ENCODE peak calls at places on chromosomes 4 and X, in five cellular contexts. U is endothelial cell of umbilical vein, Q is K562, V is IMR-90, R is gastrocnemius medialis. Z is an unnamed sample. For H3K4me1, the result is how much of the 10 kb centered on the place peaks cover.

GRCh38 chr4:21949073-21949457 is 493 bp upstream of the KCNIP4 start:
- DNase-seq in V (no peak), U (no peak), Q (no peak), R (no peak), Z (no peak)

GRCh38 chr4:39048291-39048690 is 13.7 kb upstream of the KLHL5 start:
- DNase-seq in Q (no peak), U (peak), V (peak), R (no peak), Z (no peak)

GRCh38 chrX:93874554-93874953 is 200.5 kb downstream of the FAM133A start:
- DNase-seq in U (no peak), V (no peak), R (no peak), Q (peak), Z (no peak)

GRCh38 chrX:70134116-70134477 is 850 bp downstream of the IGBP1 start:
- DNase-seq in U (no peak), V (peak), R (no peak), Q (peak), Z (no peak)

GRCh38 chr4:25182941-25183340 is 22.7 kb upstream of the SEPSECS start:
- DNase-seq in V (no peak), Q (no peak), U (no peak), R (no peak), Z (no peak)

GRCh38 chrX:114450911-114451310 is 133.0 kb upstream of the HTR2C start:
- DNase-seq in U (no peak), R (no peak), Q (no peak), V (no peak), Z (no peak)

GRCh38 chrX:17860811-17861495 is at the start of gene RAI2:
- DNase-seq in U (no peak), V (no peak), Q (peak), R (no peak), Z (no peak)

GRCh38 chr4:165355900-165356300 is 22.9 kb upstream of the CPE start:
- DNase-seq in V (peak), R (no peak), Q (peak), U (peak), Z (no peak)

GRCh38 chr4:101987623-101988243 is 197.2 kb downstream of the BANK1 start:
- DNase-seq in V (no peak), Q (no peak), U (no peak), R (no peak), Z (no peak)

GRCh38 chr4:123503698-123504389 is 107.2 kb downstream of the SPRY1 start:
- DNase-seq in Q (no peak), V (no peak), U (no peak), R (no peak), Z (no peak)

DNA sequence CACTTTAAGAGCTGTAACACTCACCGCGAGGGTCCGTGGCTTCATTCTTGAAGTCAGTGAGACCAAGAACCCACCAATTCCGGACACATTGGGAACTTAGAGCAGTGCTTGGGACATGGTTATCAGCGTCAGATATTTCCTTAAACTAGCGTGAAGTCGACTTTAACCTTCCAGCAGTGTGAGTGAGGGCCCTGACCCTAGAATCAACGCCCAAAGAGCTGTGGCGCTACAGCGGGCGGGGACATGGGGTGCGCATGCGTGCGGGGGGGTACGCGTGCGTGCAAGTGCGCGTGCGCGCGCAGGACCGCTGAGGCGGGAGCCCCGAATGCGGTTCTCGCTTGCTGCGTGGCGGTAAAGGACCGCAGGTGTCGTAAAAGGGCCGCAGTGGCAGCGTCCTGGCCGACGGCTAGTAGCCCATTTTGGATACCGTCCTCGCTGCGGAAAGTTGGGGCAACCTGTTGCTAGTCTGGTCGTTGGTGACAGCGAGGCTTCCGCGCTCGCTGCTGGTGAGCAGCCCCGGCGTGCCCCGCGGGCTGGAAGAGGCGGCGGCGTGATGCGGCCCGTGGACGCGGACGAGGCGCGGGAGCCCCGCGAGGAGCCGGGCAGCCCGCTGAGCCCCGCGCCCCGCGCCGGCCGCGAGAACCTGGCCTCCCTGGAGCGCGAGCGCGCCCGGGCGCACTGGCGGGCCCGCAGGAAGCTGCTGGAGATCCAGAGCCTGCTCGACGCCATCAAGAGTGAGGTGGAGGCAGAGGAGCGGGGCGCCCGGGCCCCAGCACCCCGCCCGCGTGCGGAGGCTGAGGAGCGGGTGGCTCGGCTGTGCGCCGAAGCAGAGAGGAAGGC is 19.8 kb upstream of the S100P start:
- DNase-seq in V (peak), R (peak), U (peak), Q (peak), Z (peak)
- TF ChIP-seq POLR2A in V (no peak), R (peak), U (peak), Q (peak), Z (no peak)

GRCh38 chr4:145503486-145504072 is 21.9 kb downstream of the SMAD1 start:
- DNase-seq in U (peak), V (no peak), R (no peak), Q (no peak), Z (no peak)
- H3K4me1 ChIP-seq in U (half or more), V (under half), R (half or more), Q (under half), Z (under half)

GRCh38 chr4:963276-964225 is 9.8 kb downstream of the DGKQ start:
- DNase-seq in Q (no peak), U (no peak), R (no peak), V (no peak), Z (no peak)
- H3K27ac ChIP-seq in Q (no peak), U (no peak), R (no peak), V (no peak), Z (no peak)

GRCh38 chrX:12955882-12956703 is 18.8 kb upstream of the TMSB4X start:
- DNase-seq in U (peak), Q (peak), V (peak), R (peak), Z (no peak)
- TF ChIP-seq POLR2A in U (no peak), Q (peak), V (no peak), R (no peak), Z (no peak)

GRCh38 chr4:118910221-118910620 is 21.6 kb downstream of the SYNPO2 start:
- DNase-seq in Q (no peak), R (no peak), U (no peak), V (peak), Z (no peak)
- H3K4me1 ChIP-seq in Q (under half), R (under half), U (under half), V (under half), Z (under half)

GRCh38 chr4:142345909-142346308 is 500.2 kb downstream of the INPP4B start:
- DNase-seq in U (no peak), Q (no peak), R (no peak), V (no peak), Z (no peak)

GRCh38 chr4:142347241-142347640 is 498.9 kb downstream of the INPP4B start:
- DNase-seq in Q (no peak), R (no peak), V (peak), U (no peak), Z (no peak)

GRCh38 chr4:142350886-142351285 is 495.2 kb downstream of the INPP4B start:
- DNase-seq in R (peak), V (peak), U (peak), Q (no peak), Z (no peak)

GRCh38 chr4:142351958-142352357 is 494.1 kb downstream of the INPP4B start:
- DNase-seq in R (no peak), V (no peak), Q (no peak), U (peak), Z (no peak)

GRCh38 chr4:142348489-142349076 is 497.5 kb downstream of the INPP4B start:
- DNase-seq in U (no peak), Q (no peak), V (no peak), R (no peak), Z (no peak)
- H3K27ac ChIP-seq in U (no peak), Q (no peak), V (no peak), R (peak), Z (no peak)

DNA sequence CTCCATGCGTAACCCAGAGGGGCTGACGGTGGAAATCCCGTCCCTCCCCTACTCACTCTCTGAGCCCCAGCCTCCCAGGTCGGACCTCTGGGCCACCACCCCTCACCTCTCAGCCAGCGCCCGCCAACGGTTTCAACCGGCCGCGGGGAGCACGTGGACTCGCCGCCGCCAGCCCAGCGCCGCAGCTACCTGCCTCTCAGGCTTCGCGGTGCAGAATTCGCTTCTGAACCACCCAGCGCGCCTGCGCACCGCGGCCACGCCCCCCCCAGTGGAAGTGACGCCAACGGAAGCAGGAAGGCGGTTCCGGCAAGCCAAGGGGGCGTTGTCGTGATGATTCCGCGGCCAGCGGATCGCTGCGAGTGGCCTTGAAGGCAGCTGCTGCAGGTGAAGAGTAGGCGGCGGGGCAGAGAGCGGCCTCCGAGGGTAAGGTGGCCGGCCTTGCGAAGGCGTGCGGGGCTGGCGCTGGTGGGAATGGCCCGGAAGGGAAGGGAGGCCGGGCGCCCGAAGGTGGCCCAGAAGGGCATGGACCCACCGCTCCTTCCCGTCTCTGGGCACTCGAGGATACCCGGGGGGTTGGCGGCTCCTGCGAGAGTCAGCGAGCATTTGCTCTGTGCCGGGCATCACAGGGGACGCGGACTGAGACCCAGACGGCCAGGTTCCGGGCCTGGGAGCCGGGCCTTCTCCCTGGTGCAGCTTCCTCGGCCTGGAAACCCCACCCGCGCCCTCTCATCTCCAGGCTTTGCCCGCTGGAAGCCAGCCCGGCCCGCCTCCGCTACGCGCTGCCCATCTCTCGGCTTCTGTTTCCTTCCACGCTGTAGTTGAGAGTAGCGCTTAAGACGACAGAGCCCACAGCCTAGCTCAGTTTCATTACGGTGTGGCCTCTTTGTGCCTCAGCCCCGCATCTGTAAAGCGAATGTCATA is at the start of the genes LYAR and ZBTB49:
- DNase-seq in V (peak), Q (peak), U (peak), R (peak), Z (peak)
- TF ChIP-seq POLR2A in V (no peak), Q (peak), U (peak), R (peak), Z (peak)

GRCh38 chr4:2260336-2261109 is 1.4 kb downstream of the MXD4 start:
- DNase-seq in Q (no peak), U (no peak), R (peak), V (no peak), Z (no peak)

GRCh38 chr4:2261110-2261852 is 628 bp downstream of the MXD4 start:
- DNase-seq in V (peak), R (peak), Q (peak), U (peak), Z (no peak)

GRCh38 chr4:2262944-2263250 is 988 bp upstream of the MXD4 start:
- DNase-seq in U (no peak), Q (no peak), V (no peak), R (no peak), Z (no peak)

GRCh38 chr4:2262145-2262943 is 435 bp upstream of the MXD4 start:
- DNase-seq in V (peak), Q (peak), U (peak), R (peak), Z (peak)

GRCh38 chr4:2261853-2262144 is at the start of gene MXD4:
- DNase-seq in R (no peak), U (no peak), V (no peak), Q (no peak), Z (no peak)
- H3K4me1 ChIP-seq in R (half or more), U (under half), V (under half), Q (under half), Z (half or more)

GRCh38 chrX:131845771-131846170 is 177.3 kb upstream of the STK26 start:
- DNase-seq in U (no peak), R (no peak), V (no peak), Q (no peak), Z (no peak)
- H3K27ac ChIP-seq in U (no peak), R (no peak), V (no peak), Q (no peak), Z (no peak)

Z was measured in esophagus muscularis mucosa.